ENCODE peak calls at places on chromosomes 11 and 22, in five cellular contexts. P is CD8-positive, alpha-beta T cell; S is stomach; D is brain microvascular endothelial cell; B is uterus. Q is an unnamed sample. For H3K27me3, the result is how much of the 10 kb centered on the place peaks cover.

GRCh38 chr22:37196539-37197450 is 8.7 kb upstream of the C1QTNF6 start:
- DNase-seq in B (peak), D (no peak), S (peak), P (no peak), Q (peak)

GRCh38 chr11:111520565-111520964 is 6.0 kb downstream of the HOATZ start:
- DNase-seq in P (no peak), B (no peak), S (no peak), D (peak), Q (no peak)

GRCh38 chr22:50674606-50675552 is 2.3 kb downstream of the SHANK3 start:
- DNase-seq in D (no peak), B (no peak), S (peak), P (no peak), Q (peak)

GRCh38 chr11:126479178-126479930 is 123.9 kb downstream of the ST3GAL4 start:
- DNase-seq in D (no peak), P (no peak), B (no peak), S (no peak), Q (peak)

GRCh38 chr11:102757823-102758549 is 22.4 kb downstream of the MMP10 start:
- DNase-seq in P (no peak), B (no peak), S (no peak), D (peak), Q (no peak)

GRCh38 chr11:119371778-119372182 is 9.7 kb downstream of the USP2 start:
- DNase-seq in P (no peak), S (no peak), D (no peak), B (no peak), Q (no peak)

GRCh38 chr22:19448739-19449421 is 1.4 kb upstream of the C22orf39 start:
- DNase-seq in P (no peak), D (no peak), S (no peak), B (no peak), Q (no peak)

GRCh38 chr11:100581318-100581717 is 105.8 kb upstream of the ARHGAP42 start:
- DNase-seq in S (no peak), D (no peak), B (no peak), P (no peak), Q (no peak)

GRCh38 chr22:44718418-44718817 is 16.4 kb downstream of the PRR5 start:
- DNase-seq in D (no peak), B (no peak), P (no peak), S (no peak), Q (no peak)

GRCh38 chr11:44702897-44703296 is 23.9 kb upstream of the TSPAN18 start:
- DNase-seq in S (no peak), B (peak), P (no peak), D (no peak), Q (no peak)

GRCh38 chr11:63940786-63941185 is 2.0 kb downstream of the NAA40 start:
- DNase-seq in B (no peak), P (no peak), S (no peak), D (no peak), Q (no peak)
- H3K4me3 ChIP-seq in B (no peak), P (no peak), S (no peak), D (no peak), Q (no peak)

GRCh38 chr11:117586392-117586791 is 210.6 kb downstream of the DSCAML1 start:
- DNase-seq in P (no peak), S (no peak), D (no peak), B (no peak), Q (no peak)
- H3K27me3 ChIP-seq in P (under half), S (under half), D (under half), B (under half), Q (under half)

GRCh38 chr11:10751581-10751940 is 515 bp downstream of the CTR9 start:
- DNase-seq in S (no peak), B (no peak), P (no peak), D (no peak), Q (no peak)

GRCh38 chr11:10749476-10749875 is 1.6 kb upstream of the CTR9 start:
- DNase-seq in B (no peak), S (no peak), P (no peak), D (no peak), Q (no peak)

GRCh38 chr11:10752061-10752460 is 1.0 kb downstream of the CTR9 start:
- DNase-seq in D (no peak), B (no peak), S (no peak), P (no peak), Q (no peak)

GRCh38 chr11:10750838-10751580 is at the start of gene CTR9:
- DNase-seq in D (peak), S (peak), B (peak), P (peak), Q (peak)

GRCh38 chr11:10752486-10752885 is 1.4 kb downstream of the CTR9 start:
- DNase-seq in D (no peak), P (no peak), B (no peak), S (no peak), Q (no peak)
- H3K4me3 ChIP-seq in D (no peak), P (peak), B (no peak), S (peak), Q (no peak)

GRCh38 chr22:42363851-42364250 is 68.4 kb downstream of the NFAM1 start:
- DNase-seq in D (no peak), S (no peak), P (no peak), B (no peak), Q (no peak)

GRCh38 chr22:42366815-42367581 is 65.2 kb downstream of the NFAM1 start:
- DNase-seq in P (no peak), D (no peak), S (peak), B (no peak), Q (no peak)

GRCh38 chr22:42364641-42365336 is 67.4 kb downstream of the NFAM1 start:
- DNase-seq in P (no peak), S (no peak), D (peak), B (no peak), Q (no peak)

GRCh38 chr22:42365942-42366660 is 66.1 kb downstream of the NFAM1 start:
- DNase-seq in P (no peak), S (no peak), B (no peak), D (no peak), Q (no peak)

GRCh38 chr22:42365337-42365865 is 66.8 kb downstream of the NFAM1 start:
- DNase-seq in S (no peak), B (no peak), P (no peak), D (no peak), Q (peak)
- H3K27me3 ChIP-seq in S (under half), B (under half), P (under half), D (under half), Q (under half)